ENCODE peak calls at places on chromosomes 12 and 14, in ten cellular contexts. M is ovary; P is posterior cingulate gyrus; R is testis; U is hepatic stellate cell; Q is HTR-8/SVneo; O is effector memory CD8-positive, alpha-beta T cell; I is activated T-cell treated with anti-CD3 and anti-CD28 coated beads, Interleukin-2, amount 50 U/mL, for 72 hours; K is CD4-positive, alpha-beta T cell; X is left ventricle myocardium inferior. Z is an unnamed sample.

GRCh38 chr12:118356809-118357326 is 15.8 kb downstream of the TAOK3 start:
- DNase-seq in M (no peak), R (no peak), X (no peak), K (no peak), I (no peak), U (peak), P (no peak), Q (no peak), O (no peak), Z (no peak)

GRCh38 chr12:58593557-58594304 is 326.6 kb downstream of the LRIG3 start:
- DNase-seq in O (no peak), X (no peak), P (no peak), U (no peak), I (no peak), M (no peak), Q (no peak), R (no peak), K (no peak), Z (no peak)

GRCh38 chr14:77124345-77125274 is 17.0 kb downstream of the ZDHHC22 start:
- DNase-seq in X (peak), U (peak), P (peak), K (peak), M (no peak), Q (no peak), R (peak), O (peak), I (peak), Z (peak)

GRCh38 chr12:44930972-44931600 is 55.0 kb upstream of the NELL2 start:
- DNase-seq in M (no peak), O (peak), K (no peak), X (no peak), P (no peak), U (peak), Q (peak), I (no peak), R (no peak), Z (no peak)

GRCh38 chr14:23829736-23830474 is 123.7 kb upstream of the DHRS4 start:
- DNase-seq in K (no peak), M (peak), P (no peak), U (peak), I (no peak), O (no peak), Q (peak), X (no peak), R (no peak), Z (no peak)

GRCh38 chr12:57272337-57273151 is 21.6 kb upstream of the STAC3 start:
- DNase-seq in X (peak), K (no peak), U (no peak), R (no peak), O (no peak), P (no peak), M (no peak), I (no peak), Q (no peak), Z (no peak)

GRCh38 chr12:79067977-79068376 is 203.4 kb downstream of the SYT1 start:
- DNase-seq in K (no peak), P (no peak), R (no peak), I (no peak), M (no peak), U (no peak), Q (no peak), X (no peak), O (no peak), Z (no peak)

GRCh38 chr12:112928978-112929377 is 9.3 kb upstream of the OAS3 start:
- DNase-seq in R (no peak), I (no peak), Q (no peak), O (no peak), U (no peak), M (no peak), K (no peak), P (no peak), X (no peak), Z (no peak)

GRCh38 chr12:23640754-23641153 is 308.7 kb downstream of the SOX5 start:
- DNase-seq in O (no peak), I (no peak), R (no peak), K (no peak), U (no peak), Q (no peak), X (no peak), M (no peak), P (no peak), Z (no peak)

GRCh38 chr14:57930241-57930975 is 64.5 kb upstream of the SLC35F4 start:
- DNase-seq in R (no peak), P (no peak), M (no peak), I (no peak), U (no peak), Q (no peak), O (no peak), K (no peak), X (no peak), Z (no peak)

GRCh38 chr12:119744900-119745606 is 77.1 kb downstream of the PRKAB1 start:
- DNase-seq in I (no peak), Q (no peak), X (no peak), U (no peak), R (no peak), P (no peak), K (no peak), O (no peak), M (no peak), Z (no peak)

GRCh38 chr12:53481957-53482586 is 17.2 kb downstream of the MAP3K12 start:
- DNase-seq in X (no peak), P (no peak), I (no peak), R (no peak), M (no peak), K (no peak), U (no peak), Q (no peak), O (no peak), Z (no peak)

GRCh38 chr14:87097021-87097420 is 896.0 kb downstream of the GALC start:
- DNase-seq in Q (no peak), M (no peak), K (no peak), I (no peak), P (no peak), X (no peak), U (no peak), R (no peak), O (no peak), Z (no peak)

GRCh38 chr12:103558879-103559278 is 28.2 kb upstream of the STAB2 start:
- DNase-seq in I (no peak), O (no peak), K (no peak), P (no peak), Q (no peak), R (no peak), X (no peak), M (no peak), U (no peak), Z (no peak)

GRCh38 chr12:12008931-12009611 is 61.7 kb upstream of the BCL2L14 start:
- DNase-seq in I (peak), R (no peak), X (no peak), O (peak), M (no peak), K (no peak), U (no peak), P (no peak), Q (no peak), Z (peak)

GRCh38 chr12:114670257-114670955 is 13.6 kb downstream of the TBX3 start:
- DNase-seq in I (no peak), K (no peak), O (no peak), Q (no peak), P (no peak), R (no peak), U (no peak), X (no peak), M (no peak), Z (no peak)

GRCh38 chr14:95274283-95274682 is 45.4 kb downstream of the CLMN start:
- DNase-seq in P (no peak), Q (no peak), K (no peak), I (no peak), X (no peak), M (no peak), R (no peak), U (no peak), O (no peak), Z (no peak)

GRCh38 chr14:93183596-93184317 is 940 bp downstream of the MOAP1 start:
- DNase-seq in U (peak), I (no peak), K (no peak), R (peak), O (no peak), X (no peak), P (no peak), Q (no peak), M (no peak), Z (no peak)

GRCh38 chr14:66295386-66295785 is 190.8 kb upstream of the CCDC196 start:
- DNase-seq in Q (no peak), U (no peak), P (no peak), R (no peak), I (no peak), K (no peak), O (no peak), X (no peak), M (no peak), Z (no peak)